ENCODE peak calls at places on chromosome 10, in six cellular contexts. S is epithelial cell of proximal tubule, X is fibroblast of the aortic adventitia, U is endothelial cell of umbilical vein, Z is GM06990, L is BJ. N is an unnamed sample.

GRCh38 chr10:91635401-91636400 is 2.8 kb upstream of the PPP1R3C start:
- DNase-seq in S (no peak), X (peak; percentile 91), U (peak; percentile 82), Z (no peak), L (no peak), N (peak; percentile 4)

GRCh38 chr10:97597778-97598177 is 8.3 kb downstream of the C10orf62 start:
- DNase-seq in S (no peak), X (no peak), U (no peak), Z (no peak), L (no peak), N (no peak)

GRCh38 chr10:101986277-101986971 is 69.5 kb downstream of the ARMH3 start:
- DNase-seq in S (no peak), X (peak; percentile 48), U (peak; percentile 47), Z (no peak), L (no peak), N (no peak)

GRCh38 chr10:35379226-35380137 is 43.2 kb downstream of the CCNY start:
- DNase-seq in S (no peak), X (peak; percentile 87), U (peak; percentile 99), Z (peak; percentile 69), L (no peak), N (no peak)

GRCh38 chr10:69863580-69863979 is 61.9 kb downstream of the COL13A1 start:
- DNase-seq in S (no peak), X (peak; percentile 69), U (peak; percentile 28), Z (no peak), L (no peak), N (no peak)

GRCh38 chr10:98391578-98391991 is 23.4 kb downstream of the PYROXD2 start:
- DNase-seq in S (no peak), X (peak; percentile 86), U (no peak), Z (no peak), L (no peak), N (peak; percentile 24)

GRCh38 chr10:107163904-107164861 is at the start of gene SORCS1:
- DNase-seq in S (no peak), X (no peak), U (no peak), Z (no peak), L (no peak), N (no peak)

GRCh38 chr10:103745264-103746247 is 109.8 kb downstream of the SH3PXD2A start:
- DNase-seq in S (no peak), X (no peak), U (peak; percentile 12), Z (no peak), L (no peak), N (no peak)

GRCh38 chr10:52172581-52172980 is 141.5 kb upstream of the DKK1 start:
- DNase-seq in S (no peak), X (peak; percentile 5), U (no peak), Z (no peak), L (no peak), N (no peak)

GRCh38 chr10:122311051-122311410 is 39.9 kb downstream of the BTBD16 start:
- DNase-seq in S (no peak), X (no peak), U (no peak), Z (no peak), L (no peak), N (no peak)

GRCh38 chr10:122308487-122309141 is 37.5 kb downstream of the BTBD16 start:
- DNase-seq in S (no peak), X (no peak), U (peak; percentile 12), Z (no peak), L (no peak), N (no peak)

GRCh38 chr10:122306744-122307143 is 35.6 kb downstream of the BTBD16 start:
- DNase-seq in S (no peak), X (no peak), U (no peak), Z (no peak), L (no peak), N (no peak)

GRCh38 chr10:122307669-122308486 is 36.8 kb downstream of the BTBD16 start:
- DNase-seq in S (peak; percentile 99), X (peak; percentile 99), U (peak; percentile 99), Z (no peak), L (peak; percentile 84), N (peak; percentile 18)

DNA sequence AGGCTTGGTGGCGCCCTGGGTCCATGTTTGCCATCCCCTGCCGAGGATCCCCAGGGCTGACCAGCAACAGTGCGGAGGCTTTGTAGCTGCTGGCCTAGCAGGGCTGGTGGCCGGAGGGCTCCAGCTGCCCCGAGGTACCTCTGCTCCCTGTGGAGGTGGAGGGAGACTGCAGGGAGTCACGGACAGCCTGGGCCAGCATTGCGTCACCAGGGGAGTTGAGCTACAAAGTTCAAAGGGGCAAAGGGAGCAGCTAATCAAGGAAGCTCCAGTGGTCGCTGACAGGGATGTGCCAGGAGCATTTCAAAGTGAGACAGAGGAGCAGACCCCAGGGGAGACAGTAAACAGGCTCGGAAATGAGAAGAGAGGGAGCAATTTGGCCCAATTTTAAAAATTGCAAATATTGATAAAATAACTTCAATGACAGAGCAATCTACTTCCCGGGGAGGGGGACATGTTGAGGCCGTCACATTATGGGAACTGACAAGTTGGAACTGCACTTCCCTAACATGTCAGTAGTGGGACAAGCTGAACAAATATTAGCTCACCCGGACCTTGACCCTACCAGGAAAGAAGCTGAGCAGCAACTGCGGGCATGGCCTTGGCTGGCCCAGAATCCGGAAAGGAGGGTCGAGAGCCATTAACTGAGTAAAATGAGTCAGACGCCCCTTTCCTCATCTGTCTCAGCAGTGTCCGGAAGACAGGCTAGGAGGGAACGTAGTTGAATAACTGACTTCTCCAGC is 39.4 kb downstream of the BTBD16 start:
- DNase-seq in S (no peak), X (no peak), U (peak; percentile 98), Z (no peak), L (no peak), N (no peak)
- TF ChIP-seq CTCF in S (peak; percentile 23), X (no peak), U (peak; percentile 20), Z (no peak), L (no peak), N (no peak)

DNA sequence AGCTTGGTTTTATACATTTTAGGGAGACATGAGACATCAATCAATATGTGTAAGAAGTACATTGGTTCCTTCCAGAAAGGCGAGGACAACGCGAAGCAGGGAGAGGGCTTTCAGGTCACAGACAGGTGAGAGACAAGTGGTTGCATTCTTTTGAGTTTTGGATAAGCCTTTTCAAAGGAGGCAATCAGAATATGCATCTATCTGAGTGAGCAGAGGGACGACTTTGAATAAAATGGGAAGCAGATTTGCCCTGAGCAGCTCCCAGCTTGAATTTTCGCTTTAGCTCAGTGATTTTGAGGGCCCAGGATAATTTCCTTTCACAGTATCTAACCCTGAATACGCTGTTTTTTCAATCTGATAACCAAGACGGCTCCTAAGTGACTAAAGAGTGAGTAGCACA is 82.5 kb upstream of the MYO3A start:
- DNase-seq in S (no peak), X (no peak), U (no peak), Z (no peak), L (no peak), N (no peak)
- H3K4me3 ChIP-seq in S (no peak overlapping the region), X (no peak overlapping the region), U (no peak overlapping the region), Z (no peak overlapping the region), L (no peak overlapping the region), N (no peak overlapping the region)

DNA sequence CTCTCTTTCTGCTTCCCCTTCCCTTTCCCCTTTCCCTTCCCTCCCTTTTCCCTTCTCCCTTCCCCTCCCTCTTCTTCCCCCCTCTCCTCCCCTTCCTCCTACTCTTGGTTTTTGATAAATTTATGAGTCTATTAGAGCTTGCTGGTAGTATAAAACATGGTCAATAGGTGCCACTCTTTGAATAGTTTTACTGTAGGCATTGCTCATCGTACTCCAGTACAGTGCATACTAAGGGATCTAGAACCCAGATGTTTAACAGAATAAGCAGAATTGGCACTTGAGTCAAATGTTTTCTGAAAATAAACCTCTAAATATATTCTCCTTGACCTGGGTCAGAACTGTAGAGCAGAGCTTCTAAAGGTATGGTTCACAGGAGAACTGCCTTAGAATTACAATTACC is 126.7 kb downstream of the SORCS3 start:
- DNase-seq in S (no peak), X (peak; percentile 2), U (no peak), Z (no peak), L (no peak), N (no peak)
- TF ChIP-seq CTCF in S (peak; percentile 45), X (no peak), U (no peak), Z (peak; percentile 19), L (no peak), N (no peak)

DNA sequence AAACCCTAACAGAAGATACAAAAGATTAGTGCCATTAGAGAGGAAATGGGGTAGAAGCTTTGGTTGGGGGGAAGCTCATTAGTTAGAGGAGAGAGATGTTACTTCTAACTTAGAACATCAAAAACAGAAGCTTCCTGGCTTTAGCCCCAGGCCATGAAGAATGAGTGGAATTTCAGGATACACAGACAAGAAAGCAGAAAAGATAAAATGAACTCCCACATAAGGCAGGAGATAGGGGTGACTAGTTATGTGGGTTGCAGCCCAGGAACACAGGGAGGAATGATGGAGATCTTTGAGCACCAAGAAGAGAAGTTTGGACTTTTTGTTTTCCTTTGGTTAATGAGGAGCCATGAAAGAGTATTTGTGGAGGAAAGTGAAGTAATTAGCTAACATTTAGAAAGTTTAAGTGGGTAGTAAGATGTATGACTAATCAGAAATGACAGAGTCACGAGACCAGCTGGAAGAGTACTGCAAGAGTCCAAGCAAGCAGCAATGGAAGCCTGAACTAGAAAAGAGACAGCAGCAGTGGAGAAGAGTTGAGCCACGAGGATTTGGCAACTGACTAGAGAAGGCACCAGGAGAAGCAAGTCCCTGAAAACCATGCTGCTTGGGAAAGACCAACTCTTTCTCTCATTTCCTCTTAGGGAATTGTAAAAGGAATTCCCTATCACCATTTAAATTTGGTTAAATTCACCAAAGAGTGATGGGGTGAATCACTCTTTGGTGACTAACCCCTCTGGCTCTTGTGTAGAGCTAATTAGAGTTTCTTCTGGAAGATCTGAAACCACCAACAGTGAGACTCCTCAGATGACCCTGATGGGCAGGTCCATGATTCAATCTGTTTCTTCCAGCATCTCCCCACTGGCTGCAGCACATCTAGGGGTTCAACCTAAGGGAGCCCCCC is 131.9 kb downstream of the KCNMA1 start:
- DNase-seq in S (peak; percentile 85), X (peak; percentile 87), U (no peak), Z (no peak), L (peak; percentile 88), N (no peak)
- H3K4me3 ChIP-seq in S (no peak overlapping the region), X (no peak overlapping the region), U (no peak overlapping the region), Z (no peak overlapping the region), L (no peak overlapping the region), N (no peak overlapping the region)